ENCODE peak calls at places on chromosomes 5 and 9, in ten cellular contexts. N, E, X, K, C, R, S, I, O and Z are unnamed samples.

GRCh38 chr5:132003170-132003744 is 8.2 kb downstream of the ACSL6 start:
- DNase-seq in C (peak), X (no peak), E (peak), S (peak), I (peak), R (no peak), K (peak), O (no peak), N (no peak), Z (no peak)

GRCh38 chr5:81626524-81626923 is 124.4 kb downstream of the SSBP2 start:
- DNase-seq in N (no peak), E (no peak), C (peak), K (peak), I (peak), O (peak), X (no peak), S (peak), R (peak), Z (no peak)

GRCh38 chr5:14143843-14144585 is 872 bp downstream of the TRIO start:
- DNase-seq in C (peak), R (peak), E (peak), K (no peak), N (peak), S (peak), O (no peak), I (peak), X (peak), Z (no peak)

GRCh38 chr9:91790912-91791311 is 159.1 kb downstream of the ROR2 start:
- DNase-seq in O (no peak), R (peak), S (no peak), X (no peak), C (no peak), I (peak), N (no peak), E (no peak), K (no peak), Z (no peak)

GRCh38 chr9:17116400-17116837 is 18.4 kb upstream of the CNTLN start:
- DNase-seq in O (peak), K (peak), S (peak), R (peak), E (no peak), C (peak), X (no peak), N (no peak), I (peak), Z (no peak)

GRCh38 chr5:141003791-141004601 is 37.7 kb downstream of the PCDHAC2 start:
- DNase-seq in K (peak), X (no peak), C (no peak), N (peak), S (no peak), I (no peak), R (peak), O (no peak), E (peak), Z (no peak)

GRCh38 chr9:89397471-89397870 is 79.2 kb downstream of the SECISBP2 start:
- DNase-seq in X (no peak), S (no peak), I (no peak), K (no peak), N (no peak), C (no peak), R (no peak), O (no peak), E (no peak), Z (no peak)

GRCh38 chr9:85909390-85909789 is 31.6 kb upstream of the NAA35 start:
- DNase-seq in N (no peak), K (no peak), X (no peak), S (no peak), I (no peak), O (no peak), R (no peak), C (no peak), E (no peak), Z (no peak)

GRCh38 chr9:3920586-3921582 is 379.0 kb downstream of the GLIS3 start:
- DNase-seq in K (peak), O (no peak), R (peak), X (no peak), N (no peak), S (no peak), E (no peak), I (no peak), C (peak), Z (no peak)

GRCh38 chr5:1760656-1761452 is 38.8 kb downstream of the MRPL36 start:
- DNase-seq in X (no peak), I (no peak), K (no peak), N (no peak), R (no peak), C (no peak), O (no peak), S (no peak), E (peak), Z (no peak)

GRCh38 chr9:96122756-96123155 is 179.2 kb downstream of the HSD17B3 start:
- DNase-seq in R (no peak), O (peak), S (peak), E (no peak), C (peak), K (peak), I (peak), X (no peak), N (no peak), Z (no peak)

GRCh38 chr5:106116682-106117081 is 1554.1 kb downstream of the EFNA5 start:
- DNase-seq in C (no peak), K (no peak), N (no peak), O (no peak), X (no peak), S (no peak), I (no peak), R (no peak), E (no peak), Z (no peak)

GRCh38 chr5:170632985-170633234 is 129.1 kb downstream of the KCNIP1 start:
- DNase-seq in S (no peak), I (no peak), N (peak), E (peak), C (no peak), R (peak), O (no peak), X (peak), K (no peak), Z (no peak)

GRCh38 chr9:99118782-99119466 is 14.0 kb downstream of the TGFBR1 start:
- DNase-seq in X (no peak), I (no peak), O (no peak), E (no peak), N (no peak), C (no peak), K (no peak), S (no peak), R (no peak), Z (no peak)

GRCh38 chr5:68068204-68068603 is 147.4 kb upstream of the PIK3R1 start:
- DNase-seq in C (no peak), O (no peak), K (no peak), S (peak), E (no peak), N (no peak), I (no peak), R (no peak), X (no peak), Z (no peak)

GRCh38 chr5:133250527-133250926 is 198.7 kb downstream of the HSPA4 start:
- DNase-seq in I (no peak), C (no peak), R (no peak), K (no peak), N (no peak), E (no peak), O (no peak), S (no peak), X (no peak), Z (no peak)

GRCh38 chr5:89353837-89354551 is 471.0 kb upstream of the MEF2C start:
- DNase-seq in C (no peak), E (no peak), O (no peak), R (no peak), I (no peak), N (no peak), X (no peak), K (no peak), S (no peak), Z (no peak)

GRCh38 chr5:5470933-5471332 is 48.5 kb downstream of the ICE1 start:
- DNase-seq in S (no peak), X (no peak), O (no peak), C (no peak), K (no peak), R (no peak), N (no peak), E (no peak), I (no peak), Z (no peak)

GRCh38 chr9:125121156-125121555 is 22.2 kb downstream of the SCAI start:
- DNase-seq in R (no peak), I (no peak), C (no peak), K (no peak), N (no peak), E (no peak), S (peak), X (no peak), O (peak), Z (no peak)

GRCh38 chr5:65663804-65664521 is 39.1 kb downstream of the SHLD3 start:
- DNase-seq in C (peak), E (peak), X (no peak), N (no peak), R (peak), K (peak), S (peak), I (peak), O (peak), Z (no peak)

GRCh38 chr5:124527220-124527991 is 219.0 kb downstream of the ZNF608 start:
- DNase-seq in R (peak), X (no peak), O (peak), C (peak), N (no peak), I (peak), K (no peak), E (no peak), S (peak), Z (no peak)

GRCh38 chr9:95297316-95297715 is 20.2 kb downstream of the FANCC start:
- DNase-seq in I (no peak), S (no peak), O (no peak), X (no peak), E (no peak), K (no peak), N (no peak), R (peak), C (no peak), Z (no peak)

GRCh38 chr9:121498487-121499176 is 1.0 kb downstream of the GGTA1 start:
- DNase-seq in C (peak), S (peak), E (peak), R (peak), N (no peak), O (no peak), K (peak), X (peak), I (peak), Z (no peak)
- TF ChIP-seq CTCF in C (no peak), S (no peak), E (peak), R (no peak), N (no peak), O (no peak), K (no peak), X (no peak), I (peak), Z (peak)

GRCh38 chr9:121359358-121360294 is 10.4 kb downstream of the STOM start:
- DNase-seq in C (peak), I (peak), O (peak), K (peak), S (peak), R (no peak), X (no peak), N (no peak), E (no peak), Z (peak)

GRCh38 chr9:121357011-121357410 is 13.0 kb downstream of the STOM start:
- DNase-seq in X (no peak), R (no peak), K (no peak), I (no peak), E (no peak), N (no peak), C (no peak), O (no peak), S (no peak), Z (no peak)

GRCh38 chr9:121360975-121361374 is 9.1 kb downstream of the STOM start:
- DNase-seq in X (no peak), O (peak), I (peak), E (no peak), K (peak), N (no peak), S (peak), C (peak), R (peak), Z (peak)

GRCh38 chr9:121354770-121355169 is 15.3 kb downstream of the STOM start:
- DNase-seq in N (no peak), C (no peak), S (no peak), R (no peak), O (no peak), E (no peak), K (no peak), X (no peak), I (no peak), Z (no peak)

GRCh38 chr9:121358747-121359146 is 11.3 kb downstream of the STOM start:
- DNase-seq in R (no peak), I (no peak), K (no peak), O (no peak), E (no peak), C (no peak), X (no peak), S (no peak), N (no peak), Z (no peak)
- H3K4me3 ChIP-seq in R (no peak), I (no peak), K (no peak), O (no peak), E (no peak), C (no peak), X (no peak), S (no peak), N (no peak), Z (no peak)

GRCh38 chr9:73034962-73035361 is 82.1 kb upstream of the ALDH1A1 start:
- DNase-seq in X (no peak), K (no peak), S (no peak), I (no peak), N (no peak), R (no peak), C (no peak), O (no peak), E (no peak), Z (no peak)
- TF ChIP-seq CTCF in X (no peak), K (peak), S (peak), I (no peak), N (no peak), R (no peak), C (peak), O (no peak), E (no peak), Z (peak)

GRCh38 chr9:111067472-111067871 is 29.2 kb upstream of the LPAR1 start:
- DNase-seq in C (peak), S (no peak), I (peak), N (no peak), R (no peak), E (no peak), O (no peak), X (no peak), K (peak), Z (peak)
- H3K4me3 ChIP-seq in C (no peak), S (no peak), I (no peak), N (no peak), R (no peak), E (no peak), O (no peak), X (no peak), K (no peak), Z (no peak)

GRCh38 chr5:56567278-56567677 is 248.1 kb upstream of the MAP3K1 start:
- DNase-seq in R (no peak), I (no peak), X (no peak), N (no peak), E (no peak), S (no peak), C (no peak), O (no peak), K (no peak), Z (no peak)

GRCh38 chr5:56565693-56566092 is 249.7 kb upstream of the MAP3K1 start:
- DNase-seq in E (no peak), R (no peak), N (no peak), C (no peak), K (no peak), X (no peak), O (no peak), S (no peak), I (no peak), Z (no peak)

GRCh38 chr5:56561455-56561854 is 253.9 kb upstream of the MAP3K1 start:
- DNase-seq in X (peak), I (no peak), C (no peak), K (no peak), N (no peak), R (peak), O (no peak), S (no peak), E (no peak), Z (no peak)

GRCh38 chr5:56566374-56567249 is 248.7 kb upstream of the MAP3K1 start:
- DNase-seq in X (no peak), O (no peak), C (no peak), I (no peak), S (no peak), R (no peak), N (no peak), E (no peak), K (no peak), Z (no peak)

GRCh38 chr5:56564451-56565223 is 250.7 kb upstream of the MAP3K1 start:
- DNase-seq in R (no peak), E (no peak), I (peak), K (peak), S (no peak), O (no peak), C (peak), N (no peak), X (no peak), Z (no peak)
- TF ChIP-seq CTCF in R (no peak), E (no peak), I (no peak), K (no peak), S (no peak), O (no peak), C (no peak), N (no peak), X (no peak), Z (no peak)

DNA sequence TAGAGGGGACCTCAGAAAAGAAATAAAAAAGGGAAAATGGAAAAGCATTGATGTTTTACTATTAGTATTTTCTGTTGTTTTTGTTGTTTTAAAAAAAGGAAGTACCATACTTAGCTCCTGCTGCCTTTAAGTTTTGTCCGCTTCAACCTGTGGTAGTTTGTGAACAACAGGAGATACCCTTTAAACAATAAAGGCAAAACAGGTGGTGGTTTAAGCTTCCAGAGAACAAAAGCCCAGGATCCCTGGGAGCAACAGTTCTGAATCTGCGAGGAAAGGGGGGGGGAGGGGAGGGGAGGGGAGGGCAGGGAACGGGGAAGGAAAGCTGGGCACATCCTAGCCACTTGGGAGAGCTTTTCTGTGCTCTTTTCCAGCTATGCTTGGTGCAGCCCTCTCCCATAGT is 2.1 kb upstream of the PSIP1 start:
- DNase-seq in S (no peak), C (no peak), R (no peak), O (no peak), N (no peak), I (no peak), K (no peak), X (no peak), E (peak), Z (no peak)
- H3K4me3 ChIP-seq in S (no peak), C (no peak), R (no peak), O (no peak), N (no peak), I (no peak), K (no peak), X (no peak), E (peak), Z (no peak)

DNA sequence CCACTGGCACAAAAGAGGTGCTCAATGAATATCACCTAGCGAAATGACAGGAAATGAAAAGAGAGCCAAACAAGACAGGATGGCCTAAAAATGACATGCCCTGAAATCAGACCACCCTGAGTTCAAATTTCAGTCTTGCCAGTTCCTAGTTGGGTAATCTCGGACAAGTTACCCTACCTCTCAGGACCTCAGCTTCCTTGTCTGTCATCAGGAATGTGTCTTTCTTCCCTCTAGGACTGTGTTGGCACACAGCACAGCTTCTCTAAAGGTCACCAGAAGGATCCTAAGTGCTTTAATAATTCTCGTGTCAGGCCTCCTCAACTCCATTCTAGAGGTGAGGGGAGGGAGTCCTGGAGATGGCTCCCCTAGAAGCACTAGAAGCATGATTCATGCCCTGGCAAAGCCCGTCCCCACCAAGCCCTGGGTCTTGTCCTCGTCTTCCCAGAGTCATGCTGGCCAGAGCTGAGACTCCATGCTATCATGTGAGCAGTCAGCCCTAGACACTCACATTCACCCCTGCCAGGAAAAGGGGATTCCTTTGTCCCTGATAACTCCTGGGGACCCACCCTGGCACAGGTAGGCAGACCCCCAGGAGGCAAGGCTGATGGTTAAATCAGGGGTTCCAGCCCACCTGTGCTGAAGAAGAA is 128.8 kb upstream of the HAND1 start:
- DNase-seq in E (no peak), X (no peak), O (no peak), S (no peak), R (no peak), I (no peak), N (no peak), C (no peak), K (no peak), Z (no peak)
- TF ChIP-seq CTCF in E (no peak), X (no peak), O (no peak), S (no peak), R (no peak), I (no peak), N (no peak), C (no peak), K (no peak), Z (no peak)

DNA sequence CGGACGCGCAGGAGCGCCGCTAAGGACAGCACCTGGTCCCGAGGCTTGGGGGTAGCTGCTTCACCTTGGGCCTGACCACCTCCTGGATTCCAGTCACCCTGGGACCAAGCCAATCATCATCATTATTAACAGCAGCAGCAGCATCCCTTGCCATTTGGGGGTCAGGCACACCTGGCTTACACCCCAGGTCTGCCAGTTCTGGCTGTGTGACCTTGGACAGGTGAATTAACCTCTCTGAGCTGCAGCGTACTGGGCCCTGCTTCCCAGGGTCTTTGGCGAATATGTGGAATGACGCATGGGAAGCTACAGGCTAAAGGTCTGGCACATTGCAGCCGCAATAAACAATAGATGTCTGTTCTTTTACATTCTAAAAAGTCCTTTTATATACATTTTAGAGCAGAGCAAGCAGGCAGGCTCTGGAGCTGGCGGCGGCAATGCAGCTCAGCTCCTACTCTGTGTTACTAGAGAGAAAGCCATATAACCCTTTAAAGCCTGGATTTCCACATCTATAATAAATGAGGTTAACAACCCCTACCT is 97.8 kb upstream of the CPLX2 start:
- DNase-seq in C (no peak), S (no peak), O (no peak), K (no peak), X (no peak), R (no peak), E (peak), N (no peak), I (no peak), Z (no peak)
- H3K4me3 ChIP-seq in C (no peak), S (no peak), O (no peak), K (no peak), X (no peak), R (no peak), E (no peak), N (no peak), I (no peak), Z (peak)

GRCh38 chr5:16926417-16926816 is 9.7 kb downstream of the MYO10 start:
- DNase-seq in E (no peak), C (no peak), I (no peak), S (no peak), X (no peak), O (no peak), N (no peak), K (no peak), R (no peak), Z (no peak)
- TF ChIP-seq CTCF in E (no peak), C (no peak), I (no peak), S (no peak), X (no peak), O (no peak), N (no peak), K (no peak), R (no peak), Z (no peak)

DNA sequence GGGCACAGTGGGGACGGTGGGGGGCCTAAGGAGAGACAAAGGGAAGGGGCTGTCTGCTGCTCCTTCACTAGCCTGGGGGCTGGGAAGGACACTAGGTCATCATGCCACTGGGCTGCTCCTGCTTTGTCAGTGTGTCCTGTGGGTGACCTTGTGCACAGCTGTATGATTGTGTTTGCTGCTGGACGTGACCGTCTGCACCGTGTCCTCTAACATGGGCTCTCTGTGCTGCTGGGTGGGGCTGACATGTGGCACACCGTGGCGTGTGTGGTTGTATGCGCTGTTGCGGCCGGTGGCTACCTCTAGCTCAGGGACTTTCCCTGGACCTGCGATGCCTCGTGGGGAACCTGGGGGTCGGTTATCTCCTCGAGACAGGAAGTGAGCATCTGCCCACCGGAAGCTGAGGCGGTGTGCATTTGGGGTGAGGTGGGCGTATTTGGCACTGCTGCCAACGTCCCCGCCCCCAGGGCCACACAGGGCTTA is 3.1 kb downstream of the N4BP3 start:
- DNase-seq in R (no peak), O (no peak), E (no peak), X (no peak), S (no peak), C (no peak), I (no peak), K (no peak), N (no peak), Z (no peak)
- H3K4me3 ChIP-seq in R (no peak), O (no peak), E (peak), X (no peak), S (no peak), C (no peak), I (no peak), K (no peak), N (peak), Z (no peak)